ENCODE peak calls at places on chromosomes 6 and 20, in four cellular contexts. One of them, this sample, is unnamed.

GRCh38 chr20:18986146-18986830 is 172.7 kb downstream of the SCP2D1 start:
- DNase-seq in HepG2: no peak
- DNase-seq in K562: no peak
- DNase-seq in WTC11: no peak
- DNase-seq in this sample: no peak

GRCh38 chr6:26473758-26474438 is 16.1 kb downstream of the BTN2A1 start:
- DNase-seq in WTC11: peak
- DNase-seq in K562: peak
- DNase-seq in HepG2: peak
- DNase-seq in this sample: peak

GRCh38 chr20:35698298-35699126 is 640 bp downstream of the NFS1 start:
- DNase-seq in K562: peak
- DNase-seq in WTC11: no peak
- DNase-seq in HepG2: no peak
- DNase-seq in this sample: peak

GRCh38 chr6:137160763-137161162 is 12.7 kb downstream of the IL22RA2 start:
- DNase-seq in HepG2: no peak
- DNase-seq in WTC11: no peak
- DNase-seq in K562: no peak
- DNase-seq in this sample: no peak

GRCh38 chr6:170233304-170234205 is 57.3 kb downstream of the DLL1 start:
- DNase-seq in WTC11: no peak
- DNase-seq in HepG2: no peak
- DNase-seq in K562: no peak
- DNase-seq in this sample: no peak

GRCh38 chr20:44772636-44773035 is 27.0 kb downstream of the KCNK15 start:
- DNase-seq in WTC11: no peak
- DNase-seq in HepG2: no peak
- DNase-seq in K562: no peak
- DNase-seq in this sample: no peak

GRCh38 chr6:161548713-161549112 is 274.9 kb upstream of the AGPAT4 start:
- DNase-seq in WTC11: no peak
- DNase-seq in K562: no peak
- DNase-seq in HepG2: no peak
- DNase-seq in this sample: no peak

GRCh38 chr20:49207071-49207470 is 12.1 kb upstream of the DDX27 start:
- DNase-seq in WTC11: peak
- DNase-seq in K562: peak
- DNase-seq in HepG2: peak
- DNase-seq in this sample: no peak

GRCh38 chr6:71529769-71530168 is 241.2 kb downstream of the OGFRL1 start:
- DNase-seq in WTC11: no peak
- DNase-seq in K562: no peak
- DNase-seq in HepG2: no peak
- DNase-seq in this sample: no peak

GRCh38 chr6:109062216-109062615 is 32.4 kb downstream of the SESN1 start:
- DNase-seq in HepG2: no peak
- DNase-seq in K562: no peak
- DNase-seq in WTC11: no peak
- DNase-seq in this sample: no peak

GRCh38 chr6:90190752-90191393 is 105.8 kb downstream of the BACH2 start:
- DNase-seq in WTC11: no peak
- DNase-seq in K562: no peak
- DNase-seq in HepG2: no peak
- DNase-seq in this sample: no peak

GRCh38 chr6:1316482-1317220 is 4.8 kb downstream of the FOXQ1 start:
- DNase-seq in K562: no peak
- DNase-seq in HepG2: peak
- DNase-seq in WTC11: peak
- DNase-seq in this sample: no peak

GRCh38 chr6:142728910-142729481 is 216.0 kb downstream of the HIVEP2 start:
- DNase-seq in HepG2: no peak
- DNase-seq in K562: no peak
- DNase-seq in WTC11: no peak
- DNase-seq in this sample: no peak

GRCh38 chr6:140537834-140538680 is 1163.6 kb upstream of the CITED2 start:
- DNase-seq in HepG2: peak
- DNase-seq in WTC11: no peak
- DNase-seq in K562: no peak
- DNase-seq in this sample: peak

GRCh38 chr6:117028256-117028655 is 151.2 kb downstream of the RFX6 start:
- DNase-seq in HepG2: no peak
- DNase-seq in WTC11: no peak
- DNase-seq in K562: no peak
- DNase-seq in this sample: no peak
- TF ChIP-seq NR3C1 in HepG2: no peak
- TF ChIP-seq NR3C1 in WTC11: no peak
- TF ChIP-seq NR3C1 in K562: no peak
- TF ChIP-seq NR3C1 in this sample: no peak

GRCh38 chr6:157561037-157561790 is 180.2 kb downstream of the ZDHHC14 start:
- DNase-seq in WTC11: no peak
- DNase-seq in K562: no peak
- DNase-seq in HepG2: no peak
- DNase-seq in this sample: no peak

GRCh38 chr6:157559201-157559756 is 178.3 kb downstream of the ZDHHC14 start:
- DNase-seq in WTC11: no peak
- DNase-seq in HepG2: no peak
- DNase-seq in K562: no peak
- DNase-seq in this sample: no peak

GRCh38 chr6:157563611-157564284 is 182.8 kb downstream of the ZDHHC14 start:
- DNase-seq in WTC11: no peak
- DNase-seq in HepG2: no peak
- DNase-seq in K562: no peak
- DNase-seq in this sample: no peak

GRCh38 chr6:157562997-157563396 is 182.0 kb downstream of the ZDHHC14 start:
- DNase-seq in HepG2: no peak
- DNase-seq in K562: no peak
- DNase-seq in WTC11: no peak
- DNase-seq in this sample: no peak

DNA sequence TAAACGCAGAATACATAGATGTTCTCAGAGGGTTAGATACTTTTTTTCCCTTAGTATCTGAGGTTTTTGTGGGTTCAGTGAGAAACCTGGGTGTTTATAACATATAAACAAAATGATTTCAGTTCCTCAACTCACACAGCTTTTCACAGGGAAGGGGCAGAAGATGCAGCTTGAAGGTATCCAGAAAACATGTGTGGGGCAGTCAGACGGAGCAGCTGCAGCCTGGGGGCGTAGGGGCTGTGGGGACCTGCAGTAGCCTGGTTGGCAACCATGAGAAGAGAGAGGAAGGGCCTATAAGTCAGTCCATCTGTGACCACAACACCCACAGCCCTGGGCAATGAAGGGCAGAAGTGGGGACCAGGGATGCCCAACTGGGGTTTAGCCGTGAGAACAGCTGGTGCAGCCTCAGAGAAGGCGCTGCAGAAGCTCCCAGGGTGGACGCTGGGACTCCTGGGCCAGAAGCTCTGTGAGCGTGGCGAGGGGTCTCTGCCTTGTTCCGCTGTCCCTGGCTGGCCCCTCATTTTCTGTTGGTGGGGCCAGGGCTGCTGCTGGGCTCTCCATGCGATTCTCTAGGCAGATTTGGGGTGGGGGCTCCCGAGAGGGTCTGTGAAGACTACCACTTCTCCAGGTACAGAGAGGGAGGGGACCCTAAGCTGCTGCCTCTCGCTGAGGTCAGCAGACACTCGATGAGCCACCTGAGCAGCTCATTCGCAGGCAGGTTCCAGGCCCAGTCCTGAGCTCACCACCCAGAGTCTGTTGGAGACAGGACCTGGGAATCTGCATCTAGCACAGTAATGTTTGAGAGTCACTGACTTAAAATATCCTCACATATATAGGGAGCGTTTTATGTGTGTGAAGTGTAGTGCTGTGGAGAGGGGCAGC is 181.2 kb downstream of the ZDHHC14 start:
- DNase-seq in K562: no peak
- DNase-seq in HepG2: no peak
- DNase-seq in WTC11: no peak
- DNase-seq in this sample: no peak
- TF ChIP-seq NR3C1 in K562: no peak
- TF ChIP-seq NR3C1 in HepG2: no peak
- TF ChIP-seq NR3C1 in WTC11: no peak
- TF ChIP-seq NR3C1 in this sample: no peak

GRCh38 chr6:107843400-107843799 is 19.3 kb upstream of the SCML4 start:
- DNase-seq in K562: no peak
- DNase-seq in HepG2: no peak
- DNase-seq in WTC11: no peak
- DNase-seq in this sample: no peak

GRCh38 chr6:107849325-107849724 is 25.2 kb upstream of the SCML4 start:
- DNase-seq in HepG2: no peak
- DNase-seq in WTC11: no peak
- DNase-seq in K562: no peak
- DNase-seq in this sample: no peak

GRCh38 chr6:107846262-107846795 is 22.2 kb upstream of the SCML4 start:
- DNase-seq in WTC11: no peak
- DNase-seq in K562: no peak
- DNase-seq in HepG2: no peak
- DNase-seq in this sample: no peak

GRCh38 chr6:107847844-107848802 is 24.0 kb upstream of the SCML4 start:
- DNase-seq in WTC11: peak
- DNase-seq in HepG2: peak
- DNase-seq in K562: peak
- DNase-seq in this sample: peak

GRCh38 chr6:107845777-107846176 is 21.7 kb upstream of the SCML4 start:
- DNase-seq in WTC11: no peak
- DNase-seq in K562: no peak
- DNase-seq in HepG2: no peak
- DNase-seq in this sample: no peak
- TF ChIP-seq NR3C1 in WTC11: no peak
- TF ChIP-seq NR3C1 in K562: no peak
- TF ChIP-seq NR3C1 in HepG2: no peak
- TF ChIP-seq NR3C1 in this sample: no peak

GRCh38 chr6:15953152-15953880 is 175.6 kb upstream of the MYLIP start:
- DNase-seq in WTC11: no peak
- DNase-seq in HepG2: no peak
- DNase-seq in K562: no peak
- DNase-seq in this sample: no peak

GRCh38 chr6:15952231-15953151 is 176.4 kb upstream of the MYLIP start:
- DNase-seq in K562: no peak
- DNase-seq in HepG2: no peak
- DNase-seq in WTC11: no peak
- DNase-seq in this sample: no peak

GRCh38 chr6:15947923-15948322 is 181.0 kb upstream of the MYLIP start:
- DNase-seq in K562: no peak
- DNase-seq in WTC11: no peak
- DNase-seq in HepG2: no peak
- DNase-seq in this sample: no peak

GRCh38 chr6:15948930-15949900 is 179.7 kb upstream of the MYLIP start:
- DNase-seq in K562: peak
- DNase-seq in HepG2: peak
- DNase-seq in WTC11: no peak
- DNase-seq in this sample: peak

DNA sequence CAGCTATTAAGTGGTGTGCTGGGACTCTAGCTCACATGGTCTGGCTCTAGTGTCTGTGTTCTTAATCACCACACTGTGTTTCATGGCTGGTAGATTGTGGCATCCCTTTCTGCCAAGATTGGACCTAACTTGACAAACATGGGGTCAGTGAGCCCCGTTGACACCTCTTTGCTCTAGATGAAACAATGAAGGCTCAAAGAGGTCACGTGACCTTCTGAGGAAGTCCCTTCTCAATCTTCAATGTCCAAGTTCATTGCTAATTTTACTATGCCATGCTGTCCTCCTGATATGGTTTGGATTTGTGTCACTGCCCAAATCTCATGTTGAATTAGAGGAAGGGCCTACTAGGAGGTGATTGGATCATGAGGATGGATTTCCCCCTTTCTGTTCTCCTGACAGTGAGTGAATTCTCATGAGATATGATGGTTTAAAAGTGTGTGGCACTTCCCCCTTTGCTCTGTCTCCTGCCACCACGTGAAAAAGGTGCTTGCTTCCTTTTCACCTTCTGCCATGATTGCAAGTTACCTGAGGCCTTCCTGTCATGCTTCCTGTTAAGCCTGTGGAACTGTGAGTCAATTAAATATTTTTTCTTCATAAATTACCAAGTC is 177.8 kb upstream of the MYLIP start:
- DNase-seq in HepG2: no peak
- DNase-seq in WTC11: no peak
- DNase-seq in K562: no peak
- DNase-seq in this sample: no peak
- TF ChIP-seq NR3C1 in HepG2: no peak
- TF ChIP-seq NR3C1 in WTC11: no peak
- TF ChIP-seq NR3C1 in K562: no peak
- TF ChIP-seq NR3C1 in this sample: no peak

This sample was measured in A549.